ENCODE peak calls at places on chromosomes 6 and 20, in ten cellular contexts. One of them, this sample, is unnamed. For H3K4me1, the result is how much of the 10 kb centered on the place peaks cover.

GRCh38 chr6:159758031-159759001 is 3.5 kb upstream of the ACAT2 start:
- DNase-seq in fibroblast of lung: no peak
- DNase-seq in HCT116: peak
- DNase-seq in GM23338: peak
- DNase-seq in uterus: no peak
- DNase-seq in A549: peak
- DNase-seq in body of pancreas: no peak
- DNase-seq in hepatocyte: peak
- DNase-seq in pancreas: no peak
- DNase-seq in psoas muscle: no peak
- DNase-seq in this sample: no peak

GRCh38 chr6:99736302-99736701 is 129.7 kb downstream of the PRDM13 start:
- DNase-seq in psoas muscle: no peak
- DNase-seq in GM23338: peak
- DNase-seq in fibroblast of lung: no peak
- DNase-seq in body of pancreas: no peak
- DNase-seq in HCT116: peak
- DNase-seq in A549: no peak
- DNase-seq in hepatocyte: no peak
- DNase-seq in uterus: no peak
- DNase-seq in pancreas: no peak
- DNase-seq in this sample: no peak

GRCh38 chr6:138752017-138752416 is 21.6 kb upstream of the CCDC28A start:
- DNase-seq in GM23338: peak
- DNase-seq in uterus: no peak
- DNase-seq in psoas muscle: no peak
- DNase-seq in fibroblast of lung: no peak
- DNase-seq in hepatocyte: no peak
- DNase-seq in body of pancreas: no peak
- DNase-seq in pancreas: no peak
- DNase-seq in HCT116: no peak
- DNase-seq in A549: no peak
- DNase-seq in this sample: no peak

GRCh38 chr6:139515511-139515910 is 141.1 kb upstream of the CITED2 start:
- DNase-seq in HCT116: no peak
- DNase-seq in hepatocyte: no peak
- DNase-seq in uterus: no peak
- DNase-seq in A549: no peak
- DNase-seq in body of pancreas: no peak
- DNase-seq in pancreas: no peak
- DNase-seq in psoas muscle: no peak
- DNase-seq in fibroblast of lung: no peak
- DNase-seq in GM23338: peak
- DNase-seq in this sample: no peak

GRCh38 chr6:47153066-47153755 is 111.1 kb upstream of the ADGRF1 start:
- DNase-seq in A549: peak
- DNase-seq in GM23338: peak
- DNase-seq in HCT116: no peak
- DNase-seq in body of pancreas: no peak
- DNase-seq in pancreas: no peak
- DNase-seq in fibroblast of lung: no peak
- DNase-seq in psoas muscle: no peak
- DNase-seq in hepatocyte: no peak
- DNase-seq in uterus: no peak
- DNase-seq in this sample: no peak

GRCh38 chr6:80437186-80437585 is 330.7 kb downstream of the BCKDHB start:
- DNase-seq in GM23338: no peak
- DNase-seq in A549: no peak
- DNase-seq in fibroblast of lung: no peak
- DNase-seq in uterus: no peak
- DNase-seq in psoas muscle: no peak
- DNase-seq in body of pancreas: no peak
- DNase-seq in HCT116: no peak
- DNase-seq in pancreas: no peak
- DNase-seq in hepatocyte: no peak
- DNase-seq in this sample: no peak

GRCh38 chr6:24332306-24332705 is 25.6 kb downstream of the DCDC2 start:
- DNase-seq in psoas muscle: no peak
- DNase-seq in A549: no peak
- DNase-seq in GM23338: no peak
- DNase-seq in body of pancreas: no peak
- DNase-seq in hepatocyte: peak
- DNase-seq in HCT116: no peak
- DNase-seq in uterus: no peak
- DNase-seq in fibroblast of lung: no peak
- DNase-seq in pancreas: no peak
- DNase-seq in this sample: no peak

GRCh38 chr6:42745083-42745637 is 743 bp downstream of the TBCC start:
- DNase-seq in uterus: peak
- DNase-seq in hepatocyte: no peak
- DNase-seq in HCT116: no peak
- DNase-seq in psoas muscle: peak
- DNase-seq in A549: peak
- DNase-seq in fibroblast of lung: peak
- DNase-seq in body of pancreas: peak
- DNase-seq in GM23338: peak
- DNase-seq in pancreas: peak
- DNase-seq in this sample: no peak

GRCh38 chr6:34953084-34954025 is 64.3 kb downstream of the ANKS1A start:
- DNase-seq in body of pancreas: peak
- DNase-seq in psoas muscle: no peak
- DNase-seq in uterus: no peak
- DNase-seq in hepatocyte: peak
- DNase-seq in HCT116: peak
- DNase-seq in fibroblast of lung: peak
- DNase-seq in GM23338: no peak
- DNase-seq in pancreas: no peak
- DNase-seq in A549: peak
- DNase-seq in this sample: no peak

GRCh38 chr20:32485770-32486248 is 99.3 kb downstream of the NOL4L start:
- DNase-seq in pancreas: no peak
- DNase-seq in A549: no peak
- DNase-seq in uterus: no peak
- DNase-seq in GM23338: no peak
- DNase-seq in HCT116: no peak
- DNase-seq in body of pancreas: no peak
- DNase-seq in psoas muscle: no peak
- DNase-seq in hepatocyte: peak
- DNase-seq in fibroblast of lung: no peak
- DNase-seq in this sample: no peak

GRCh38 chr20:62566771-62567170 is 75.5 kb upstream of the SLCO4A1 start:
- DNase-seq in GM23338: no peak
- DNase-seq in uterus: no peak
- DNase-seq in A549: no peak
- DNase-seq in hepatocyte: no peak
- DNase-seq in pancreas: no peak
- DNase-seq in fibroblast of lung: no peak
- DNase-seq in body of pancreas: no peak
- DNase-seq in HCT116: no peak
- DNase-seq in psoas muscle: no peak
- DNase-seq in this sample: no peak

GRCh38 chr20:62562831-62563230 is 79.5 kb upstream of the SLCO4A1 start:
- DNase-seq in A549: no peak
- DNase-seq in psoas muscle: peak
- DNase-seq in hepatocyte: no peak
- DNase-seq in GM23338: no peak
- DNase-seq in HCT116: no peak
- DNase-seq in pancreas: no peak
- DNase-seq in fibroblast of lung: no peak
- DNase-seq in body of pancreas: no peak
- DNase-seq in uterus: no peak
- DNase-seq in this sample: no peak

GRCh38 chr20:62563561-62563960 is 78.7 kb upstream of the SLCO4A1 start:
- DNase-seq in fibroblast of lung: no peak
- DNase-seq in GM23338: no peak
- DNase-seq in body of pancreas: no peak
- DNase-seq in hepatocyte: no peak
- DNase-seq in psoas muscle: no peak
- DNase-seq in HCT116: no peak
- DNase-seq in pancreas: no peak
- DNase-seq in A549: no peak
- DNase-seq in uterus: no peak
- DNase-seq in this sample: no peak

GRCh38 chr20:62566266-62566665 is 76.0 kb upstream of the SLCO4A1 start:
- DNase-seq in hepatocyte: no peak
- DNase-seq in psoas muscle: no peak
- DNase-seq in GM23338: no peak
- DNase-seq in A549: no peak
- DNase-seq in pancreas: no peak
- DNase-seq in uterus: no peak
- DNase-seq in body of pancreas: no peak
- DNase-seq in fibroblast of lung: no peak
- DNase-seq in HCT116: no peak
- DNase-seq in this sample: no peak

GRCh38 chr20:62564456-62565245 is 77.7 kb upstream of the SLCO4A1 start:
- DNase-seq in GM23338: no peak
- DNase-seq in HCT116: no peak
- DNase-seq in hepatocyte: no peak
- DNase-seq in uterus: no peak
- DNase-seq in A549: no peak
- DNase-seq in body of pancreas: no peak
- DNase-seq in psoas muscle: no peak
- DNase-seq in fibroblast of lung: no peak
- DNase-seq in pancreas: no peak
- DNase-seq in this sample: no peak
- H3K4me1 ChIP-seq in GM23338: under half
- H3K4me1 ChIP-seq in HCT116: under half
- H3K4me1 ChIP-seq in hepatocyte: under half
- H3K4me1 ChIP-seq in uterus: under half
- H3K4me1 ChIP-seq in A549: under half
- H3K4me1 ChIP-seq in body of pancreas: under half
- H3K4me1 ChIP-seq in psoas muscle: half or more
- H3K4me1 ChIP-seq in fibroblast of lung: under half
- H3K4me1 ChIP-seq in pancreas: under half
- H3K4me1 ChIP-seq in this sample: under half

GRCh38 chr6:33279257-33279695 is 2.4 kb downstream of the B3GALT4 start:
- DNase-seq in body of pancreas: no peak
- DNase-seq in HCT116: no peak
- DNase-seq in fibroblast of lung: no peak
- DNase-seq in uterus: no peak
- DNase-seq in GM23338: no peak
- DNase-seq in A549: no peak
- DNase-seq in psoas muscle: peak
- DNase-seq in pancreas: peak
- DNase-seq in hepatocyte: no peak
- DNase-seq in this sample: no peak

GRCh38 chr6:33276864-33277662 is at the start of gene B3GALT4:
- DNase-seq in pancreas: peak
- DNase-seq in uterus: peak
- DNase-seq in fibroblast of lung: peak
- DNase-seq in hepatocyte: peak
- DNase-seq in A549: peak
- DNase-seq in body of pancreas: peak
- DNase-seq in GM23338: peak
- DNase-seq in psoas muscle: peak
- DNase-seq in HCT116: no peak
- DNase-seq in this sample: peak

GRCh38 chr6:33277663-33278391 is 904 bp downstream of the B3GALT4 start:
- DNase-seq in body of pancreas: no peak
- DNase-seq in pancreas: peak
- DNase-seq in HCT116: no peak
- DNase-seq in psoas muscle: peak
- DNase-seq in hepatocyte: peak
- DNase-seq in uterus: no peak
- DNase-seq in GM23338: peak
- DNase-seq in fibroblast of lung: peak
- DNase-seq in A549: no peak
- DNase-seq in this sample: no peak

GRCh38 chr6:33278810-33279209 is 1.9 kb downstream of the B3GALT4 start:
- DNase-seq in fibroblast of lung: no peak
- DNase-seq in uterus: no peak
- DNase-seq in hepatocyte: no peak
- DNase-seq in body of pancreas: no peak
- DNase-seq in HCT116: no peak
- DNase-seq in psoas muscle: no peak
- DNase-seq in GM23338: no peak
- DNase-seq in pancreas: peak
- DNase-seq in A549: no peak
- DNase-seq in this sample: no peak

DNA sequence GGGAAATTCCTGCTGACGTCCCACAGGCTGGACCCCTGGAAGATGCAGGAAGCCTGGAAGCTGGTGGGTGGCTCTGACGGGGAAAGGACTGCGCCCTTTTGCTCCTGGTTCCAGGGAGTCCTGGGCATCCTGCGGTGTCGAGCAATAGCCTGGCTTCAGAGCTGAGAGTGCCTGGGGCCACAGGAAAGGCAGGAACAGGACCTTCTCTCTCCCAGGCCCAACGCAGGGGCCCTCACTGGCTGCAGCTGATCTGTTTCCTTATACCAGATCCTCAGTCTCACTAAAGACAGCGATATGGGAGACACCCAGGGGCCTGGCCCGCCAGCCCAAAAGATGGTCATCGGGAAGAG is 1.4 kb downstream of the B3GALT4 start:
- DNase-seq in uterus: no peak
- DNase-seq in GM23338: no peak
- DNase-seq in psoas muscle: no peak
- DNase-seq in A549: no peak
- DNase-seq in hepatocyte: no peak
- DNase-seq in HCT116: no peak
- DNase-seq in fibroblast of lung: no peak
- DNase-seq in body of pancreas: no peak
- DNase-seq in pancreas: no peak
- DNase-seq in this sample: no peak
- H3K4me3 ChIP-seq in uterus: no peak
- H3K4me3 ChIP-seq in GM23338: peak
- H3K4me3 ChIP-seq in psoas muscle: peak
- H3K4me3 ChIP-seq in A549: no peak
- H3K4me3 ChIP-seq in hepatocyte: no peak
- H3K4me3 ChIP-seq in HCT116: no peak
- H3K4me3 ChIP-seq in fibroblast of lung: no peak
- H3K4me3 ChIP-seq in body of pancreas: no peak
- H3K4me3 ChIP-seq in pancreas: no peak
- H3K4me3 ChIP-seq in this sample: no peak

DNA sequence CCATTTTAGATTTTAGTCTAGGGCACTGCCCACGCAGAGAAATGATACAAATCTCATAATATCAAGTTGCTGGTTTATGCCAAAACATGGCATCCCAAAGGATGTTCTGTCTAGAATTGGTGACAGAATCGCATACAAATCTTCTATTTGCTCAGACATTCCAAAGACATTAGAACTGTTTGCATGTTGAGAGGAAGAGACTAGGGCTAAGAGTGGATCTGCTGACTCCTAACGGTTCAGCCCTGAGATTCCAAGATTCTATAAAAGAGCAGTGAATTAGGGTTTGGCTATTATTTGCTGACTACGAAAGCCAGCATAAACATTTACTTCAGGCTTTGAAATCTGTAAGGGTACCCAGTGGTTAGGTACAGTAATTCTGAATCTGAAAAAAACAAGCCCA is 3.6 kb downstream of the EPB41L2 start:
- DNase-seq in psoas muscle: no peak
- DNase-seq in hepatocyte: no peak
- DNase-seq in uterus: no peak
- DNase-seq in body of pancreas: no peak
- DNase-seq in pancreas: no peak
- DNase-seq in A549: peak
- DNase-seq in fibroblast of lung: peak
- DNase-seq in HCT116: no peak
- DNase-seq in GM23338: no peak
- DNase-seq in this sample: no peak
- TF ChIP-seq CTCF in psoas muscle: no peak
- TF ChIP-seq CTCF in hepatocyte: no peak
- TF ChIP-seq CTCF in uterus: no peak
- TF ChIP-seq CTCF in body of pancreas: no peak
- TF ChIP-seq CTCF in pancreas: no peak
- TF ChIP-seq CTCF in A549: peak
- TF ChIP-seq CTCF in fibroblast of lung: peak
- TF ChIP-seq CTCF in HCT116: no peak
- TF ChIP-seq CTCF in GM23338: no peak
- TF ChIP-seq CTCF in this sample: no peak

GRCh38 chr20:33866398-33867079 is 55.4 kb downstream of the CHMP4B start:
- DNase-seq in pancreas: no peak
- DNase-seq in psoas muscle: peak
- DNase-seq in fibroblast of lung: no peak
- DNase-seq in HCT116: no peak
- DNase-seq in hepatocyte: no peak
- DNase-seq in uterus: no peak
- DNase-seq in body of pancreas: no peak
- DNase-seq in A549: no peak
- DNase-seq in GM23338: peak
- DNase-seq in this sample: no peak
- H3K4me1 ChIP-seq in pancreas: under half
- H3K4me1 ChIP-seq in psoas muscle: under half
- H3K4me1 ChIP-seq in fibroblast of lung: under half
- H3K4me1 ChIP-seq in HCT116: under half
- H3K4me1 ChIP-seq in hepatocyte: under half
- H3K4me1 ChIP-seq in uterus: under half
- H3K4me1 ChIP-seq in body of pancreas: under half
- H3K4me1 ChIP-seq in A549: under half
- H3K4me1 ChIP-seq in GM23338: under half
- H3K4me1 ChIP-seq in this sample: under half